ENCODE peak calls at places on chromosomes 4 and X, in eight cellular contexts. N is fibroblast of mammary gland; H is activated T-helper 1 cell treated with anti-CD3 and anti-CD28 coated beads, Interleukin-2, amount 50 U/mL, for 16 hours; Y is MV-4-11; L is nephron progenitor cell; U is osteocyte; B is stimulated activated CD8-positive, alpha-beta memory T cell treated with anti-CD3 and anti-CD28 coated beads, Interleukin-7, amount 100 ng/mL, for 1 hour; A is substantia nigra. F is an unnamed sample.

GRCh38 chr4:125837493-125838238 is 522.9 kb downstream of the FAT4 start:
- DNase-seq in A (no peak), B (no peak), N (no peak), U (no peak), H (no peak), Y (no peak), L (no peak), F (no peak)

GRCh38 chr4:36273276-36273675 is 8.1 kb upstream of the DTHD1 start:
- DNase-seq in L (no peak), H (no peak), U (no peak), B (no peak), N (peak; percentile 4), Y (no peak), A (no peak), F (no peak)

GRCh38 chrX:125108926-125109325 is 210.7 kb upstream of the TEX13C start:
- DNase-seq in B (no peak), L (no peak), H (no peak), U (no peak), Y (no peak), A (no peak), N (no peak), F (no peak)

GRCh38 chr4:186606593-186606992 is 51.2 kb upstream of the MTNR1A start:
- DNase-seq in Y (no peak), L (no peak), H (no peak), U (no peak), N (peak; percentile 67), B (no peak), A (no peak), F (no peak)

GRCh38 chrX:46569621-46570020 is 3.9 kb upstream of the CHST7 start:
- DNase-seq in B (no peak), N (no peak), H (no peak), L (no peak), U (no peak), Y (no peak), A (no peak), F (no peak)

GRCh38 chr4:52037730-52038108 is 380 bp downstream of the SGCB start:
- DNase-seq in N (peak; percentile 46), L (no peak), A (peak; percentile 39), Y (no peak), B (no peak), H (no peak), U (no peak), F (no peak)

GRCh38 chr4:48739560-48740019 is 40.5 kb downstream of the FRYL start:
- DNase-seq in N (no peak), Y (peak; percentile 24), B (no peak), U (no peak), L (no peak), H (no peak), A (no peak), F (no peak)

GRCh38 chr4:84915396-84915780 is 51.1 kb downstream of the WDFY3 start:
- DNase-seq in N (no peak), L (no peak), H (no peak), U (no peak), A (no peak), B (no peak), Y (no peak), F (no peak)

GRCh38 chrX:10325606-10326005 is 168.8 kb downstream of the CLCN4 start:
- DNase-seq in B (no peak), H (no peak), Y (no peak), U (no peak), A (no peak), L (no peak), N (peak; percentile 67), F (no peak)

GRCh38 chrX:9907645-9908387 is 59.3 kb upstream of the CLDN34 start:
- DNase-seq in H (no peak), L (no peak), A (no peak), Y (peak; percentile 65), U (no peak), B (no peak), N (peak; percentile 81), F (no peak)

GRCh38 chrX:55451990-55452824 is at the start of gene MAGEH1:
- DNase-seq in H (peak; percentile 59), U (no peak), L (peak; percentile 69), N (peak; percentile 74), B (peak; percentile 43), Y (peak; percentile 81), A (peak; percentile 87), F (peak; percentile 83)

GRCh38 chr4:89226665-89227572 is 80.7 kb downstream of the GPRIN3 start:
- DNase-seq in N (peak; percentile 79), U (no peak), Y (peak; percentile 67), H (peak; percentile 53), L (peak; percentile 72), A (peak; percentile 55), B (peak; percentile 61), F (peak; percentile 83)

GRCh38 chrX:152930516-152930915 is 32.6 kb downstream of the ZNF185 start:
- DNase-seq in N (no peak), B (no peak), A (no peak), U (no peak), H (no peak), Y (no peak), L (no peak), F (no peak)

GRCh38 chr4:164572877-164573279 is 181.1 kb upstream of the SMIM31 start:
- DNase-seq in U (no peak), Y (no peak), H (no peak), L (no peak), N (peak; percentile 67), B (no peak), A (no peak), F (no peak)

GRCh38 chr4:121711263-121712000 is 14.7 kb upstream of the ANXA5 start:
- DNase-seq in Y (peak; percentile 77), H (no peak), L (peak; percentile 75), U (peak; percentile 94), N (peak; percentile 95), A (peak; percentile 21), B (no peak), F (peak; percentile 88)

GRCh38 chr4:173477016-173477415 is 53.0 kb downstream of the HAND2 start:
- DNase-seq in A (no peak), Y (no peak), B (no peak), H (no peak), U (no peak), N (no peak), L (no peak), F (no peak)

GRCh38 chr4:40980318-40980883 is 230.6 kb downstream of the NSUN7 start:
- DNase-seq in N (no peak), B (no peak), Y (no peak), L (no peak), H (no peak), A (no peak), U (no peak), F (no peak)

GRCh38 chr4:159227984-159228383 is 125.1 kb downstream of the RAPGEF2 start:
- DNase-seq in Y (no peak), U (no peak), B (no peak), L (peak; percentile 34), A (peak; percentile 7), N (peak; percentile 75), H (no peak), F (peak; percentile 75)

GRCh38 chr4:176927664-176928063 is 134.9 kb upstream of the VEGFC start:
- DNase-seq in L (no peak), H (no peak), N (peak; percentile 93), A (no peak), Y (no peak), U (no peak), B (no peak), F (no peak)

GRCh38 chr4:111991797-111992196 is 153.5 kb upstream of the FAM241A start:
- DNase-seq in N (peak; percentile 92), Y (peak; percentile 78), U (no peak), H (no peak), B (no peak), L (no peak), A (no peak), F (no peak)

GRCh38 chr4:84814100-84814750 is 152.3 kb downstream of the WDFY3 start:
- DNase-seq in Y (peak; percentile 55), A (no peak), B (no peak), L (no peak), N (peak; percentile 94), H (no peak), U (no peak), F (no peak)

GRCh38 chr4:108045687-108046024 is 56.0 kb downstream of the HADH start:
- DNase-seq in L (no peak), U (no peak), H (no peak), A (peak; percentile 15), B (no peak), N (peak; percentile 70), Y (no peak), F (no peak)

GRCh38 chr4:38804654-38805295 is at the start of gene TLR1:
- DNase-seq in H (no peak), U (no peak), A (no peak), B (no peak), L (no peak), N (peak; percentile 70), Y (peak; percentile 81), F (no peak)

GRCh38 chr4:109548655-109549054 is 11.4 kb upstream of the MCUB start:
- DNase-seq in A (no peak), Y (peak; percentile 76), U (no peak), H (no peak), N (peak; percentile 70), B (no peak), L (no peak), F (no peak)

GRCh38 chr4:162640152-162640551 is 476.4 kb upstream of the FSTL5 start:
- DNase-seq in A (no peak), H (no peak), B (no peak), L (no peak), U (no peak), Y (no peak), N (no peak), F (no peak)

GRCh38 chrX:31652651-31653050 is 580.8 kb upstream of the FTHL17 start:
- DNase-seq in L (no peak), U (no peak), B (no peak), H (no peak), A (no peak), Y (peak; percentile 75), N (no peak), F (no peak)

GRCh38 chr4:19152264-19152663 is 1099.4 kb upstream of the SLIT2 start:
- DNase-seq in L (no peak), Y (no peak), H (no peak), A (no peak), U (no peak), N (no peak), B (no peak), F (no peak)

GRCh38 chr4:188551156-188551555 is 411.9 kb downstream of the TRIML1 start:
- DNase-seq in Y (no peak), H (no peak), B (no peak), U (no peak), N (no peak), L (no peak), A (no peak), F (no peak)

GRCh38 chr4:8542776-8543525 is 37.2 kb upstream of the GPR78 start:
- DNase-seq in N (no peak), A (no peak), Y (no peak), U (no peak), B (no peak), H (no peak), L (no peak), F (no peak)

GRCh38 chr4:128354205-128354821 is 66.7 kb upstream of the PGRMC2 start:
- DNase-seq in N (peak; percentile 77), A (no peak), U (no peak), L (no peak), H (no peak), Y (no peak), B (no peak), F (no peak)

GRCh38 chr4:14835288-14835687 is 167.0 kb upstream of the CPEB2 start:
- DNase-seq in N (no peak), A (no peak), Y (no peak), B (no peak), L (no peak), H (no peak), U (no peak), F (no peak)

GRCh38 chr4:76589872-76590846 is 155.1 kb downstream of the SHROOM3 start:
- DNase-seq in B (no peak), A (no peak), Y (no peak), N (peak; percentile 60), L (peak; percentile 74), H (no peak), U (peak; percentile 87), F (no peak)

GRCh38 chrX:150036641-150037040 is 98.3 kb upstream of the EOLA2 start:
- DNase-seq in Y (no peak), L (no peak), B (no peak), H (no peak), N (no peak), U (no peak), A (no peak), F (no peak)

GRCh38 chrX:58025979-58026378 is 115.7 kb upstream of the ZXDA start:
- DNase-seq in A (no peak), H (no peak), Y (peak; percentile 0), N (peak; percentile 40), L (no peak), U (no peak), B (no peak), F (no peak)